ENCODE peak calls at places on chromosomes 11 and 22, in ten cellular contexts. X is PC-3, F is transverse colon, E is BE2C, Q is hepatocyte, J is lower lobe of right lung, V is sigmoid colon, W is ovary, Y is endothelial cell of umbilical vein, N is heart right ventricle. D is an unnamed sample. For H3K4me1, the result is how much of the 10 kb centered on the place peaks cover.

GRCh38 chr11:67997460-67997921 is 6.4 kb downstream of the UNC93B1 start:
- DNase-seq in J (no peak), N (no peak), V (no peak), F (no peak), Q (no peak), E (no peak), X (no peak), Y (no peak), W (peak), D (no peak)

GRCh38 chr11:97140885-97141494 is 751.2 kb downstream of the JRKL start:
- DNase-seq in J (no peak), W (no peak), X (peak), V (no peak), N (no peak), F (no peak), E (peak), Q (peak), Y (no peak), D (no peak)

GRCh38 chr11:67541198-67541597 is 18.0 kb upstream of the CABP2 start:
- DNase-seq in J (no peak), X (no peak), V (no peak), F (no peak), W (no peak), Y (no peak), N (no peak), E (no peak), Q (no peak), D (no peak)

GRCh38 chr22:47586038-47586437 is 823.6 kb downstream of the TBC1D22A start:
- DNase-seq in W (no peak), N (no peak), E (no peak), Q (no peak), V (peak), X (peak), F (no peak), Y (no peak), J (no peak), D (no peak)

GRCh38 chr11:13073119-13073981 is 64.2 kb downstream of the RASSF10 start:
- DNase-seq in W (no peak), J (no peak), Y (peak), X (peak), N (no peak), Q (no peak), E (no peak), F (no peak), V (no peak), D (no peak)

GRCh38 chr11:124670732-124671131 is 2.8 kb downstream of the SIAE start:
- DNase-seq in Q (no peak), J (no peak), F (no peak), W (no peak), Y (no peak), E (no peak), X (peak), N (no peak), V (no peak), D (no peak)

GRCh38 chr22:31082606-31083376 is 1.7 kb downstream of the SMTN start:
- DNase-seq in N (peak), F (peak), W (peak), Q (peak), V (peak), E (peak), X (peak), J (no peak), Y (peak), D (peak)

GRCh38 chr11:777288-778255 is at the start of gene GATD1:
- DNase-seq in N (peak), J (peak), E (peak), W (peak), F (peak), Q (peak), V (peak), X (peak), Y (peak), D (peak)

GRCh38 chr22:41539146-41540005 is 4.9 kb downstream of the POLR3H start:
- DNase-seq in X (no peak), V (no peak), Y (no peak), E (no peak), J (no peak), N (no peak), Q (no peak), W (no peak), F (no peak), D (no peak)

GRCh38 chr11:45162916-45163879 is 16.8 kb downstream of the PRDM11 start:
- DNase-seq in W (no peak), Q (no peak), N (no peak), E (no peak), J (no peak), Y (no peak), X (no peak), F (no peak), V (peak), D (no peak)
- H3K4me1 ChIP-seq in W (under half), Q (under half), N (half or more), E (under half), J (under half), Y (under half), X (under half), F (under half), V (under half), D (under half)

DNA sequence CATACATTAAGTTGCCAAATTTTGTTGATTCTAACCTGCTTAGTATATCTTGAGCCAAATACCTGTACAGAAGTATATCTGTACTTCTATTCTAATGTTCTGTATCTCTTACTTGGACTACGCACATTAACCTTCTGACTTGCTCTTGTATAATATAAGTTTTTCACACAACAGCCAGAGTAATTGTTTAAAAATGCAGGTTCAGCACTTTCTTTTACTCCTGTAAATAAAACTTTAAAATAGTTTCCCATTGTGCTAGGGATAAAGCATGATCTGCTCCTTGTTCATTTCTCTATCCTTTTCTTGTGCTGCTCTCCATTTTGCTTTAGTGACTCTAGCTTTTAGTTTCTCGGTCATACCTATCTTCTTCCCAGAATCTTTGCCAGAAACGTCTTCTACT is 48.3 kb downstream of the DYNC2H1 start:
- DNase-seq in F (no peak), X (no peak), Y (no peak), E (no peak), J (no peak), Q (no peak), W (no peak), V (no peak), N (no peak), D (no peak)
- TF ChIP-seq CTCF in F (no peak), X (no peak), Y (no peak), E (no peak), J (no peak), Q (no peak), W (no peak), V (no peak), N (no peak), D (no peak)

DNA sequence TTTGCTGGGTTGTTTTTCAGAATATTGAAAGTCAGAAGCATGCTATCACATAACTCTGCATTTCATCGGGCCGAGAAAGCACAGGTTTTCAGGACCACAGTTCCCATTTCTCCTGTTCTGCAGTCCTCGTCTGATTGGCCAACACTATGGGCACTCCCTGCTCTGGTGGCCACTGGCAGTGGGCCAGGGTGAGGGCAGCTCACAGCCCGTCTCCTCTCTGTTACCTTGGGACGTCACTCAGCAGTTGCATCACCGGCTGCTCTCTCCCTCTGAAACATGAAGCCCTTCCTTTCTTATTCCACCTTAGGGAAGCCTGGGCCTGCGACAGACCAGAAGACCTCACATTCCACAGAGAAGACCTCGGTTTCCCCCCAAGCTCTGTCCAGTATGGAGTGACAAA is 11.4 kb upstream of the MICAL3 start:
- DNase-seq in Y (no peak), E (peak), W (no peak), N (no peak), F (peak), J (peak), V (no peak), Q (peak), X (peak), D (no peak)
- H3K4me3 ChIP-seq in Y (no peak), E (no peak), W (no peak), N (no peak), F (no peak), J (no peak), V (no peak), Q (no peak), X (no peak), D (no peak)

GRCh38 chr11:5228124-5228523 is 1.3 kb upstream of the HBB start:
- DNase-seq in Y (no peak), N (no peak), W (no peak), J (no peak), V (no peak), X (no peak), E (no peak), F (no peak), Q (no peak), D (no peak)

GRCh38 chr11:5232150-5232549 is 2.1 kb downstream of the HBD start:
- DNase-seq in Q (no peak), J (no peak), Y (no peak), X (no peak), F (no peak), W (no peak), E (no peak), V (no peak), N (no peak), D (no peak)

GRCh38 chr11:5226732-5227327 is at the start of gene HBB:
- DNase-seq in E (no peak), Q (no peak), V (no peak), W (no peak), N (no peak), X (no peak), F (no peak), Y (no peak), J (no peak), D (no peak)

GRCh38 chr11:5233268-5233667 is 1.0 kb downstream of the HBD start:
- DNase-seq in F (no peak), Q (no peak), J (no peak), E (no peak), Y (no peak), V (no peak), W (no peak), X (no peak), N (no peak), D (no peak)

DNA sequence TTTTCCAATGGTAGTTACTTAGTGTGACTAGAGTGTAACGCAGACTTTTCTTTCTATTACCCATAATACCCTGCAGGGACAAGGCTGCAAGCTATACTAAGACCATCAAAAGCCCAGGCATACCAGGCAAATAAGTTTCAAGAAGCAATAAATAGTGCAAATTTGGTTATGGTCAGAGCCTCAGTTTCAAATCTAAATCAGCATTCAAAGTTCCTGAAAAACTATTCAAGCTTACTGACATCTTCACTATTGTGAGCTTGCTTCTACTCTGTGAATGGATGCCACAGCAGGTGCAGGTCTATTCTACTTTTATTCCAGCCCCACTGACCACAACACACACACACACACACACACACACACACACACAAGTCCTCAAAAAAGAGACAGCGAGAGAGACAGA is 2.5 kb upstream of the HBB start:
- DNase-seq in Q (no peak), Y (no peak), E (no peak), V (no peak), F (no peak), J (no peak), N (no peak), W (no peak), X (no peak), D (no peak)
- H3K4me1 ChIP-seq in Q (under half), Y (under half), E (under half), V (under half), F (under half), J (under half), N (under half), W (under half), X (under half), D (under half)

D was measured in testis.